ENCODE peak calls at places on chromosome 6, in five cellular contexts. D is progenitor cell of endocrine pancreas, S is fibroblast of villous mesenchyme, Q is adrenal gland, V is GM23338. H is an unnamed sample.

GRCh38 chr6:18263561-18264337 is 581 bp downstream of the DEK start:
- DNase-seq in D (peak; percentile 41), Q (peak; percentile 67), S (peak; percentile 63), V (peak; percentile 64), H (no peak)

GRCh38 chr6:105898286-105898685 is 187.8 kb upstream of the PRDM1 start:
- DNase-seq in D (no peak), Q (no peak), S (peak; percentile 44), V (no peak), H (no peak)

GRCh38 chr6:163457637-163458561 is 43.4 kb downstream of the QKI start:
- DNase-seq in V (peak; percentile 20), D (no peak), S (peak; percentile 93), Q (peak; percentile 42), H (no peak)

GRCh38 chr6:38696345-38696744 is 6.6 kb downstream of the GLO1 start:
- DNase-seq in D (no peak), V (no peak), Q (no peak), S (no peak), H (no peak)

GRCh38 chr6:31827286-31828079 is at the start of gene HSPA1B:
- DNase-seq in D (peak; percentile 94), V (peak; percentile 100), Q (peak; percentile 100), S (peak; percentile 100), H (peak; percentile 96)

GRCh38 chr6:1335367-1336037 is 23.6 kb downstream of the FOXQ1 start:
- DNase-seq in S (peak; percentile 89), V (no peak), Q (no peak), D (no peak), H (no peak)

GRCh38 chr6:34924831-34925613 is 36.0 kb downstream of the ANKS1A start:
- DNase-seq in Q (no peak), S (no peak), V (no peak), D (no peak), H (no peak)

GRCh38 chr6:17589402-17590116 is 10.5 kb upstream of the FAM8A1 start:
- DNase-seq in Q (no peak), D (no peak), S (peak; percentile 70), V (peak; percentile 50), H (no peak)

GRCh38 chr6:49919935-49920644 is 43.9 kb downstream of the DEFB114 start:
- DNase-seq in Q (no peak), V (no peak), S (no peak), D (no peak), H (no peak)

GRCh38 chr6:49918787-49919186 is 45.2 kb downstream of the DEFB114 start:
- DNase-seq in S (no peak), Q (no peak), V (peak; percentile 49), D (no peak), H (no peak)

GRCh38 chr6:49919261-49919660 is 44.7 kb downstream of the DEFB114 start:
- DNase-seq in D (no peak), Q (no peak), V (no peak), S (no peak), H (no peak)

GRCh38 chr6:49929340-49929739 is 34.6 kb downstream of the DEFB114 start:
- DNase-seq in S (no peak), D (no peak), Q (no peak), V (no peak), H (no peak)

DNA sequence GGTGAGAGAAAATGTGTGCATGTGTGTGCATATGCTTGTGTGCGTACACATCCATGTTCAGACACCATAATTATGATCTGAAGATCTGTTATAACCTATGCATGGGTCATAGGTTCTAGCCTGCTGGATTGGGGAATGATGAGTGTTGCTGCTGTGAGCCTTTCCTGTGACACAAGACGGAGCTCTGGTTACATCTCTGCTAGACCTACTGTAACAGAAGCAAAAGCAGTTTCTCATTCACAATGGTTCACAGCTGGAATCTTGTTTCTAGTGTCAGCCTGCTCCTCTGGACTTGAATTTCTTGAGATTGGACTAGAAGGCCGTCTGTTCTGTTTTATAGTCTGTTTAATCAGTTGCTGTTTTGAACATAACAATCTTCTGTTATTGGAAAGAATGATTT is 40.1 kb downstream of the DEFB114 start:
- DNase-seq in S (no peak), V (peak; percentile 77), Q (no peak), D (no peak), H (no peak)
- TF ChIP-seq CTCF in S (no peak), V (peak; percentile 66), Q (no peak), D (no peak), H (no peak)

GRCh38 chr6:78867020-78867369 is 356 bp upstream of the IRAK1BP1 start:
- DNase-seq in Q (no peak), D (no peak), V (no peak), S (no peak), H (peak; percentile 26)
- TF ChIP-seq CTCF in Q (no peak), D (no peak), V (no peak), S (no peak), H (no peak)

GRCh38 chr6:146788115-146788514 is 189.3 kb downstream of the ADGB start:
- DNase-seq in S (peak; percentile 47), D (no peak), Q (no peak), V (no peak), H (no peak)

GRCh38 chr6:146790561-146791091 is 191.9 kb downstream of the ADGB start:
- DNase-seq in D (no peak), S (no peak), Q (no peak), V (no peak), H (no peak)

GRCh38 chr6:146781836-146782235 is 183.1 kb downstream of the ADGB start:
- DNase-seq in Q (no peak), V (no peak), D (no peak), S (peak; percentile 55), H (no peak)

DNA sequence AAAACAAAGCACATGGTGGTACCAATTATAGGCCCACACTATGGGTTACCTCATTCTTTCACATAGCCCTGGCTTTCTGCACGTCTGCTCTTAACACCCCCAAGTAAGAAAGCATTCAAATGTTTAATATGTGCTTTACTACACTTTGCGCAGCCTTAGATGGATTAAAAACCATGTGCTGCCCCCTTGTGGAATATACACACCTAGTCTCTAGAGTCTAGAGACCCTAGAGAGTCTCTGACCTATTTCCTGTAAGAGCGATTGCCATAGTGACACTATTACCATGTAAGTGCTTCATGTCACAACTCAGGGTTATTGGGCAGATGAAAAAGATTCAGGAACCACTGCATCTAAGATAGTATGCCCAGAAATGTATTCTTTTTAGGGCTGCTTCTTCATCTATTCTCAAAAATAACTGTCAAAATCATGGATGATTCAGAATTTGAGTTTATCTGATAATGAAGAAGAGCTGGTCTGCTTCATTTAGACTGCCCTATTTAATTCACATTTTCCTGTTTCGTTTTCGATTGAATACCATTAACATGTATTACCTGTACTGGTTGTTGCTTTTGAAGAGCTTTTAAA is 186.3 kb downstream of the ADGB start:
- DNase-seq in Q (no peak), D (no peak), S (peak; percentile 58), V (peak; percentile 85), H (no peak)
- TF ChIP-seq CTCF in Q (peak; percentile 51), D (peak; percentile 60), S (peak; percentile 71), V (peak; percentile 68), H (peak; percentile 61)

GRCh38 chr6:8194499-8194898 is 92.2 kb upstream of the EEF1E1 start:
- DNase-seq in V (no peak), S (no peak), Q (no peak), D (no peak), H (no peak)

GRCh38 chr6:8192597-8192996 is 90.2 kb upstream of the EEF1E1 start:
- DNase-seq in Q (no peak), S (no peak), D (no peak), V (no peak), H (no peak)

GRCh38 chr6:8193541-8193940 is 91.2 kb upstream of the EEF1E1 start:
- DNase-seq in S (no peak), V (no peak), D (no peak), Q (no peak), H (no peak)

GRCh38 chr6:8195714-8196104 is 93.4 kb upstream of the EEF1E1 start:
- DNase-seq in Q (no peak), D (no peak), V (no peak), S (no peak), H (no peak)

DNA sequence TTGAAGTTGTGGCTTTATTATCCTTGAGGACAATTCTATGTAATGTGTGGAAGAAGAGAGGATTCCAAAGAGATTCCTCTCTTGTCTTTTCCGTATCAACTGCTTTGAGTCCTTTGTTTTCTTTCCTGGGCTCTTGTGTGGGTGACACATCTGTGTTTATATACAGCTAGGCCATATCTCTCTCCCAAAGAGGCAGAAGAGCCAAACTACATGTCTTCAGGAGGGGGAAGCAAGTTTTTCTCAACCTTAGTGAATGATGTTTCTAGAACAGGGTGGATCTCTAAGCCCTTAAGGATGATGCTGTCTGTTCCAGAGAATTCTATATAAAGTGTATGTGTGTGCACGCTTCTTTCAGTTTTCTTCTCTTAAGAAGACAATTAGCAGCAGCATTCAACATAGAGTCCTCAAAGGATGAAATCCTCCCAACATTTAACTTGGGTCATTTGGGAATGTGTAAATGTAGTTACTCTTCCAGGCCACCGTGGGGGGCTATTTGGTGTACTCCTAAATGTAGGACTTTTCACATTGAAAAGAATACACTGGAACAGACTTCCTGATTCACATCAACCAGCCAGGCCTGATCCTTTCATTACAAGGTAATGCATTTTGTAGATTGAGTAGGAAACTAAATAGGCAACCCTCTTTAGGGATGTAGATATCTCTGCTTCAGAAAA is 92.8 kb upstream of the EEF1E1 start:
- DNase-seq in V (peak; percentile 86), D (no peak), S (no peak), Q (no peak), H (no peak)
- TF ChIP-seq CTCF in V (peak; percentile 57), D (peak; percentile 63), S (peak; percentile 18), Q (no peak), H (peak; percentile 5)

GRCh38 chr6:7996538-7997225 is 67.5 kb downstream of the BLOC1S5 start:
- DNase-seq in S (peak; percentile 94), V (no peak), Q (no peak), D (no peak), H (no peak)

GRCh38 chr6:7993952-7994351 is 70.2 kb downstream of the BLOC1S5 start:
- DNase-seq in S (no peak), D (no peak), V (peak; percentile 58), Q (no peak), H (no peak)

GRCh38 chr6:7991536-7991935 is 72.7 kb downstream of the BLOC1S5 start:
- DNase-seq in D (no peak), V (no peak), Q (no peak), S (no peak), H (no peak)

GRCh38 chr6:7993399-7993798 is 70.8 kb downstream of the BLOC1S5 start:
- DNase-seq in V (no peak), S (no peak), Q (no peak), D (no peak), H (no peak)

DNA sequence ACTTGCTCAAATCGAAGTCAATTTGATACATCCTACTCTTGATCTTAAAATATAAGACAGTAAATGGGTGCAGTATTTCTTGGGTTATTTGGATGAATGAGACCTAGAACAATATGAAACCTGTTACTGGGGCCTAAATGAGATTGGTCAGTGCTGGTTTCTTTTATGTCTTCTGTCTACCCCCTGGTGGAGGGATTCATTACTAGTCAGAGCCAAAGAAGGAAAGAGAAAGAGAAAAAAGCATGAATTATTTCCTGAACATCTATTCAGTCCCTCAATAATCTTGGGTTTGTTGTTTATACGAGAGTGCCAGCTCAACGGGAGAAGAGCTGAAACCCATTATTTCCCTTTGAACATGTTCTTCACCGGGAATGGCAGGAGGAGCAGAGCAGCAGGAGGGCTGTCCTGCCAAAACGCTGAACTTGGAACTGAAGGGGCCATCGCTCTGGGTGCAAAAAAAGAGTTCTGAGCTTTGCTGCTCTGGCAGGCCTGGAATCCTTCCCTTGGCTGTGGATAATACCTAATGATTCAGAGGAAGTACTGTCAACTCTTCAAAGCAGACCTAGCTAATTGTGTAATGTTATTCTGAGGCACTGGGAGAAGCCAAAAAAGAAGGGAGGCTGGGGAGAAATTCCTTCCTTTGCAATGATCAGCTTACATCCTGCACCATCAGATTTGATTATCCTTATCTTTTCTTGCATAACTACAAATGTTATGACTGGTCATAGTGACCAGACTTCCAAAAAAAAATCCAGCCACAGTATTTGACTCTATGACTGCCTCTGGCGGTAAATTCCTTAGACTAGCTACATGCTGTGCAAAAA is 72.0 kb downstream of the BLOC1S5 start:
- DNase-seq in Q (peak; percentile 53), S (peak; percentile 91), D (no peak), V (peak; percentile 59), H (no peak)
- TF ChIP-seq CTCF in Q (peak; percentile 46), S (peak; percentile 58), D (peak; percentile 50), V (peak; percentile 58), H (peak; percentile 34)